ENCODE peak calls at places on chromosomes 7 and 10, in four cellular contexts. E is DMS153, L is mesothelial cell of epicardium, K is HT1080. D is an unnamed sample.

GRCh38 chr7:98616381-98617050 is 569 bp upstream of the NPTX2 start:
- DNase-seq in L (no peak), E (peak), K (no peak), D (peak)

GRCh38 chr7:139189357-139189756 is 41.7 kb upstream of the UBN2 start:
- DNase-seq in L (no peak), E (no peak), K (no peak), D (no peak)

GRCh38 chr10:43049081-43049551 is 27.8 kb upstream of the RET start:
- DNase-seq in K (no peak), L (no peak), E (no peak), D (no peak)

GRCh38 chr7:28071570-28071969 is 109.0 kb downstream of the JAZF1 start:
- DNase-seq in E (no peak), L (no peak), K (no peak), D (no peak)

GRCh38 chr10:31584098-31584631 is 265.1 kb downstream of the ZEB1 start:
- DNase-seq in K (no peak), L (no peak), E (no peak), D (no peak)

GRCh38 chr10:87505366-87506113 is 847 bp downstream of the MINPP1 start:
- DNase-seq in K (peak), E (peak), L (peak), D (peak)

GRCh38 chr7:134444198-134444960 is 14.5 kb downstream of the AKR1B1 start:
- DNase-seq in E (no peak), K (no peak), L (no peak), D (no peak)

GRCh38 chr7:41030673-41031072 is 672.2 kb downstream of the INHBA start:
- DNase-seq in E (no peak), K (peak), L (no peak), D (no peak)

GRCh38 chr10:62690703-62691102 is 113.8 kb upstream of the ADO start:
- DNase-seq in K (peak), E (no peak), L (no peak), D (no peak)

GRCh38 chr7:82050134-82050533 is 280.3 kb upstream of the HGF start:
- DNase-seq in E (peak), L (no peak), K (peak), D (no peak)

GRCh38 chr7:16697507-16698199 is 51.7 kb downstream of the BZW2 start:
- DNase-seq in L (no peak), K (peak), E (no peak), D (no peak)

GRCh38 chr7:83738436-83738835 is 89.5 kb upstream of the SEMA3E start:
- DNase-seq in E (peak), L (no peak), K (no peak), D (peak)

GRCh38 chr10:5528989-5529701 is 4.4 kb downstream of the CALML3 start:
- DNase-seq in L (no peak), E (no peak), K (no peak), D (no peak)

GRCh38 chr7:107070710-107071109 is 26.2 kb downstream of the PRKAR2B start:
- DNase-seq in K (no peak), L (no peak), E (no peak), D (no peak)

GRCh38 chr7:80413395-80413955 is 98.4 kb downstream of the GNAT3 start:
- DNase-seq in E (no peak), K (no peak), L (no peak), D (no peak)

GRCh38 chr7:116616555-116617059 is 55.4 kb upstream of the MET start:
- DNase-seq in K (peak), L (no peak), E (no peak), D (no peak)

GRCh38 chr10:103772096-103772845 is 83.1 kb downstream of the SH3PXD2A start:
- DNase-seq in K (peak), L (peak), E (peak), D (peak)

GRCh38 chr10:86594535-86594934 is 59.8 kb upstream of the OPN4 start:
- DNase-seq in L (peak), K (peak), E (no peak), D (no peak)

GRCh38 chr7:82067628-82068264 is 297.9 kb upstream of the HGF start:
- DNase-seq in K (no peak), E (peak), L (no peak), D (no peak)

GRCh38 chr10:132347211-132347930 is 15.4 kb downstream of the LRRC27 start:
- DNase-seq in L (no peak), E (no peak), K (no peak), D (no peak)

GRCh38 chr7:4931932-4932331 is 27.1 kb downstream of the MMD2 start:
- DNase-seq in E (peak), K (peak), L (peak), D (peak)

GRCh38 chr10:42943025-42943818 is 133.6 kb upstream of the RET start:
- DNase-seq in K (no peak), E (no peak), L (peak), D (no peak)

GRCh38 chr10:67783576-67784294 is 54.3 kb downstream of the DNAJC12 start:
- DNase-seq in K (no peak), L (no peak), E (no peak), D (no peak)

GRCh38 chr7:28986723-28987122 is 28.6 kb upstream of the TRIL start:
- DNase-seq in L (no peak), E (no peak), K (no peak), D (no peak)

GRCh38 chr10:48594371-48594770 is 10.5 kb downstream of the ARHGAP22 start:
- DNase-seq in L (no peak), E (peak), K (no peak), D (peak)

GRCh38 chr7:112358456-112358855 is 91.8 kb upstream of the IFRD1 start:
- DNase-seq in K (no peak), E (no peak), L (no peak), D (no peak)

GRCh38 chr7:55538538-55538937 is 33.8 kb downstream of the VOPP1 start:
- DNase-seq in K (peak), L (no peak), E (no peak), D (no peak)

GRCh38 chr10:3740157-3740871 is 44.7 kb downstream of the KLF6 start:
- DNase-seq in K (peak), E (no peak), L (no peak), D (no peak)

GRCh38 chr10:33116293-33116697 is 158.3 kb upstream of the ITGB1 start:
- DNase-seq in L (no peak), K (peak), E (no peak), D (peak)

D was measured in NCI-H1092 treated with DMSO at 0.1 percent for 48 hours.